ENCODE peak calls at places on chromosome 21, in five cellular contexts. H is choroid plexus epithelial cell; J is uterus; C is CD4-positive, alpha-beta T cell; O is activated CD8-positive, alpha-beta T cell treated with anti-CD3 and anti-CD28 coated beads for 36 hours. L is an unnamed sample.

GRCh38 chr21:46083271-46084040 is 14.5 kb upstream of the COL6A2 start:
- DNase-seq in H (no peak), J (peak; percentile 52), C (no peak), O (no peak), L (no peak)

GRCh38 chr21:37153935-37154350 is 80.9 kb downstream of the TTC3 start:
- DNase-seq in H (peak; percentile 27), J (peak; percentile 71), C (no peak), O (no peak), L (no peak)

GRCh38 chr21:19781881-19782652 is 1216.1 kb upstream of the NCAM2 start:
- DNase-seq in H (peak; percentile 18), J (no peak), C (no peak), O (no peak), L (no peak)

GRCh38 chr21:32800056-32800455 is 28.5 kb upstream of the PAXBP1 start:
- DNase-seq in H (peak; percentile 18), J (no peak), C (no peak), O (no peak), L (no peak)

GRCh38 chr21:35963920-35964451 is 96.3 kb downstream of the SETD4 start:
- DNase-seq in H (peak; percentile 9), J (no peak), C (no peak), O (no peak), L (no peak)

GRCh38 chr21:36126621-36127110 is 8.2 kb upstream of the CBR3 start:
- DNase-seq in H (no peak), J (no peak), C (no peak), O (no peak), L (no peak)

GRCh38 chr21:27382404-27382803 is 415.5 kb upstream of the ADAMTS5 start:
- DNase-seq in H (peak; percentile 22), J (no peak), C (no peak), O (no peak), L (no peak)

GRCh38 chr21:26674324-26674723 is 101.2 kb upstream of the CYYR1 start:
- DNase-seq in H (no peak), J (no peak), C (no peak), O (no peak), L (no peak)

DNA sequence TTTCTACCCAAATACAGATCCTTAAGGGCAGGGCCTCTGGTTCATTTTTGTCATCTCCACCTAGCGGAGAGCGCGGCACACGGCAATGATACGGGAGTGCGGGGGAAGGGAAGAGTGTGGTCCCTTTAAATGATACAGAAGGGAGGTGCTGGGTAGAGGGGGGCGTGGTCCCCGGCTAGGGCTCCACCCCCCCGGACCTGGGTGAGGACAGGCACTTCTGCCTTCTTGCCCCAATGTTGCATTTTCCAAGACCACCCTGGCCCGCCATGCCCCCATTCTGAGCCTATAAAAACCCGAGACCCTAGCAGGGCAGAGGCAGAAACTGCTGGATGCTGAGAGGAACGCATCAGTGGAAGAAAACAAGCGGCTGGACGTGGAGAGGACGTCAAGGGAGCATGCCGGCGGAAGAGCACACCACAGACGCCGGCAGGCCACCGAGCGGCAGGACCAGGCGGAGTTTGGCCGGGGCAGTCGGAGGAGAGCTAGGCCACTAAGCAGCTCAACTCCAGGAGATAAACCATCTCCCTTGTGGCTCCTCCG is 30.0 kb downstream of the LRRC3 start:
- DNase-seq in H (peak; percentile 20), J (no peak), C (no peak), O (peak; percentile 65), L (no peak)
- TF ChIP-seq CTCF in H (peak; percentile 29), J (no peak), C (no peak), O (no peak), L (no peak)

DNA sequence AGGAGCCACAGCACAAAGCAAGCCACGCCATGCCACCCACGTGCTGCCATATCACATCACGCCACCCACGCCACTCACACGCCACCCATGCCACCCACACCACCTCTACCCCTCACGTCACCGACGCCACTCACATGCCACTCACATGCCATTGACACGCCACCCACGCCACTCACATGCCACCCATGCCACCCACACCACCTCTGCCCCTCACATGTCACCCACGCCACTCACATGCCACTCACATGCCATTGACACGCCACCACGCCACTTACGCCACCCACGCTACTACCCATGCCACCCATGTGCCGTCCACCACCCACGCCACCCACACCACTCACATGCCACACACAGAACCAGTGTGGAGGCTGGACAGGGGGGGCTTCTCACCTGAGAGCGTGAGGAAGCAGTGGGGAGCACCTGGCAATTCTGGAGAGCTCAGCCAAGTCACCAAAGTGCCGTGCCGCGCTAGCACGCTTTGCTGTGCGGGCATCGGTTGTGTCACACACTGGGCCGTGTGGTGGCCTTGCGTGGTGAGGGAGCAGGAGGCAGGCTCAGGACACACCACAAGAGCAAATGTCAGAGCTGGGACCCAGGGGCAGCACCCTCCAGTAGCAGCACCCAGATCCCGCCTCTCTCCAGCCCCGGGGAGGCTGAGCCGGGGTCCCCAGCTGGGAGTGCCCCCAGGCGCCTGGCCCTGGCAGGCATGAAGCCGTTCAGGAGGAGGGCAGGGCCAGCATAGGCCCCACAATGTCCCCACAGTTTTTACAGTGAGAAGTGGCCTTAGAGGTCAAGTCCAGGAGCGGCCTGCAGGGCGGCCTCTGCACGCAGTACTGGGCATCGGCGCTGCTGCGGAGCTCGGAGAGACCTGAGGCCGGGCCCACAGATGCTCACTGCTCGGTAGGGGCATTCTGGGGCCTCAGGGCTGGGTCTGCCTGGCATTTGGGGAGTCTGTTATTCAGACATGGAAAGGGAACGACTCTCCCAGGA is 70.0 kb downstream of the AGPAT3 start:
- DNase-seq in H (no peak), J (no peak), C (no peak), O (no peak), L (no peak)
- TF ChIP-seq CTCF in H (no peak), J (no peak), C (no peak), O (no peak), L (no peak)

DNA sequence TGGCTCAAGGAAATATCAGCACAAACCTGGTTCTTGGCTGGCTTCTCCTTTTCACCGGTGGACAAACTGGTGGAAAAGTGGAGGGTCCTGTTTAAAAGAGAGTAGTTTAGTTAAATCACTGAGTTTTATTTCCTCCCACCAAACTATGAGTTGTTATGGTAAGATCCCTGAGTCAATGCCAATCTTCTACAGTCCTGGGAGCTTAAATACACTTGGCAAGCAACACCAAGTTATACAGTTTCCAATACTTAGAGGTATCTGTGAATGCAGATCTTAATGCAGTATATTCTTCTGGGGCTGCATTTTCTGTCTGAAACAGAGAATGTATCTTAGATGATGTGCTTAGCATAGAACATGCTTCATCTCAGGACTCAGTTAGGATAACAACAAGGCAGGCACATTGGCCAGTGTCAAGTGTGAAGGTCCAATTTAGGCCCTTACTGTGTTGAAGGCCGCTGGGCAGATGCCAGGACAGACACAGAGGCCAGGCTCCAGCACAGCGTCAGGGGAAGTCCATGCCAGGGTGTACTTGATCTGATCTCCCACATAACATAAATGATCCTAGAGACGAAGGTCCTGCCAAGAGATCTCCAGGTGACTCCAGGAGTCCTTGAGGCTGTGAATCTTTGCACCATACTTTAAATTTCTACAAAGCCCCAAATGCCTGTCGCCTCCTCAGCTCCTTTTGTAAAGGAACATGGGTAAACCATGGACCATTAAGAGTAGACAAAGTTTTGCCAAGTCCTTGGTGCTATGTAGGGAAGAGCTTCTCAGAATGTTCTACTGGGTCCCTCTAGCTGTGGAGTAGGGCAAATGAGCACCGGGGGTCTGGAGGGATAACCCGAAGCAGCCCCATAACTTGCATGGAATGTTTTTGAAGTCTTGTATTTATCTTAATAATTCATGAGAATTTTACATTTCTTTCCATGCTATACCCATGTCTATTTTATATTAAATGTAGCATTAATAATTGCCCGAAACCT is 76.8 kb downstream of the KCNJ15 start:
- DNase-seq in H (peak; percentile 66), J (no peak), C (no peak), O (no peak), L (no peak)
- TF ChIP-seq CTCF in H (peak; percentile 74), J (no peak), C (peak; percentile 19), O (no peak), L (no peak)

GRCh38 chr21:44972301-44972814 is 32.5 kb downstream of the SLX9 start:
- DNase-seq in H (no peak), J (no peak), C (no peak), O (no peak), L (no peak)
- TF ChIP-seq CTCF in H (no peak), J (no peak), C (no peak), O (peak; percentile 22), L (no peak)

DNA sequence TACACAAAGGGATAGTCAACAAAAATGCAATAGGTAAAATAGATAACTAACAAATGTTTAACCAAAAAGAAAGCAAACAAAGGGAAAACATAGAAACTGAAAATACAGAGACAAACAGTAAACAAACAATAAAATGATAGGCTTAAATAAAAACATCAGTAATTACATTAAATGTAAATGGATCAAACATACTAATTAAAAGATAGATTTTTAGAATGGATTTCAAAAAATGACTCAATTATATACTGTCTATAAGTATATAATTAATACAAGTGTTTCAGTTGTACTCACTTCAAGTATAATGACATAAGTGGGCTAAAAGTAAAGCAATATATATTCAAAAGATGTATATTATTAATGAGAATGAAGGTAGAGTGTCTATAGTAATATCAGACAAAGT is 101.1 kb downstream of the MRPS6 start:
- DNase-seq in H (no peak), J (no peak), C (no peak), O (no peak), L (no peak)
- TF ChIP-seq CTCF in H (no peak), J (no peak), C (no peak), O (no peak), L (no peak)

GRCh38 chr21:31216206-31216605 is 127.9 kb downstream of the TIAM1 start:
- DNase-seq in H (no peak), J (no peak), C (no peak), O (no peak), L (no peak)

GRCh38 chr21:31218830-31219608 is 125.0 kb downstream of the TIAM1 start:
- DNase-seq in H (peak; percentile 28), J (peak; percentile 18), C (no peak), O (no peak), L (peak; percentile 45)

GRCh38 chr21:31213787-31214186 is 130.3 kb downstream of the TIAM1 start:
- DNase-seq in H (no peak), J (no peak), C (no peak), O (no peak), L (no peak)
- TF ChIP-seq CTCF in H (peak; percentile 9), J (no peak), C (no peak), O (no peak), L (no peak)

DNA sequence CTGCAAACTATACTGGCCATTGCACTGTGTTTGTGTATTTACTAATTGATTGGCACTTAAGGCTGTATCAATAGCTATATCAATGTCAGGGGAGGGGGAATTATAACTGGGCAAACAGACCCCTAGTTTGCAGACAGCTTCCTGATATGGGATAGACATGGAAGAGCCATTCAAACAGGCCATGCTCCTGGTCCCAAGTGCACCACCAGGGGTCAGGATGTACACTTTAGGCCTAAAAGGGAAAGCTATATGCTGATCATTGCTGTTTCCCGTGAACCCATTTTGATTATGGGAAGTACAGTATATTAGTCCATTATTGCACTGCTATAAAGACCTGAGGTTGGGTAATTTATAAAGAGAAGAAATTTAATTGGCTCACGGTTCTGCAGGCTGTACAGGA is 125.0 kb upstream of the BACE2 start:
- DNase-seq in H (no peak), J (no peak), C (no peak), O (no peak), L (no peak)
- TF ChIP-seq CTCF in H (no peak), J (no peak), C (no peak), O (peak; percentile 11), L (no peak)

L was measured in omental fat pad.